ENCODE peak calls at places on chromosomes 13 and 19, in five cellular contexts. One of them, this sample, is unnamed.

GRCh38 chr13:42660367-42660965 is 86.5 kb downstream of the TNFSF11 start:
- DNase-seq in osteoblast: no peak
- DNase-seq in neuronal stem cell: no peak
- DNase-seq in iPS DF 6.9: no peak
- DNase-seq in testis: no peak
- DNase-seq in this sample: no peak

GRCh38 chr13:84737671-84738070 is 855.4 kb upstream of the SLITRK1 start:
- DNase-seq in osteoblast: no peak
- DNase-seq in iPS DF 6.9: no peak
- DNase-seq in testis: no peak
- DNase-seq in neuronal stem cell: no peak
- DNase-seq in this sample: no peak

GRCh38 chr19:6002591-6002990 is 24.7 kb upstream of the RANBP3 start:
- DNase-seq in osteoblast: peak; percentile 21
- DNase-seq in testis: no peak
- DNase-seq in neuronal stem cell: no peak
- DNase-seq in iPS DF 6.9: no peak
- DNase-seq in this sample: no peak

GRCh38 chr13:51532736-51533197 is 51.5 kb upstream of the WDFY2 start:
- DNase-seq in osteoblast: no peak
- DNase-seq in neuronal stem cell: no peak
- DNase-seq in iPS DF 6.9: no peak
- DNase-seq in testis: no peak
- DNase-seq in this sample: no peak

GRCh38 chr19:52941941-52942370 is 18.7 kb upstream of the ZNF888 start:
- DNase-seq in neuronal stem cell: no peak
- DNase-seq in iPS DF 6.9: no peak
- DNase-seq in testis: peak; percentile 28
- DNase-seq in osteoblast: peak; percentile 44
- DNase-seq in this sample: no peak

GRCh38 chr19:35004517-35005255 is 4.6 kb downstream of the GRAMD1A start:
- DNase-seq in neuronal stem cell: no peak
- DNase-seq in osteoblast: peak; percentile 73
- DNase-seq in testis: no peak
- DNase-seq in iPS DF 6.9: no peak
- DNase-seq in this sample: no peak

GRCh38 chr13:21058361-21058760 is 3.0 kb downstream of the LATS2 start:
- DNase-seq in osteoblast: peak; percentile 73
- DNase-seq in iPS DF 6.9: no peak
- DNase-seq in neuronal stem cell: no peak
- DNase-seq in testis: no peak
- DNase-seq in this sample: no peak

GRCh38 chr19:40213251-40213793 is 4.9 kb downstream of the TTC9B start:
- DNase-seq in testis: no peak
- DNase-seq in neuronal stem cell: no peak
- DNase-seq in iPS DF 6.9: no peak
- DNase-seq in osteoblast: peak; percentile 64
- DNase-seq in this sample: no peak

GRCh38 chr19:47760632-47760999 is 15.3 kb downstream of the NOP53 start:
- DNase-seq in neuronal stem cell: no peak
- DNase-seq in iPS DF 6.9: no peak
- DNase-seq in testis: no peak
- DNase-seq in osteoblast: no peak
- DNase-seq in this sample: no peak

GRCh38 chr19:37551123-37551993 is 43.2 kb downstream of the ZNF571 start:
- DNase-seq in neuronal stem cell: no peak
- DNase-seq in osteoblast: peak; percentile 96
- DNase-seq in iPS DF 6.9: peak; percentile 13
- DNase-seq in testis: peak; percentile 89
- DNase-seq in this sample: no peak

GRCh38 chr13:50282016-50282415 is 266.8 kb downstream of the KCNRG start:
- DNase-seq in osteoblast: no peak
- DNase-seq in testis: no peak
- DNase-seq in iPS DF 6.9: peak; percentile 18
- DNase-seq in neuronal stem cell: no peak
- DNase-seq in this sample: no peak

GRCh38 chr19:48726573-48726972 is 7.0 kb upstream of the MAMSTR start:
- DNase-seq in neuronal stem cell: no peak
- DNase-seq in iPS DF 6.9: no peak
- DNase-seq in osteoblast: no peak
- DNase-seq in testis: no peak
- DNase-seq in this sample: no peak

GRCh38 chr13:90868321-90868920 is 479.1 kb upstream of the MIR17HG start:
- DNase-seq in neuronal stem cell: peak; percentile 17
- DNase-seq in iPS DF 6.9: no peak
- DNase-seq in osteoblast: no peak
- DNase-seq in testis: peak; percentile 39
- DNase-seq in this sample: no peak

GRCh38 chr19:6204212-6204611 is 68.7 kb downstream of the ACSBG2 start:
- DNase-seq in iPS DF 6.9: no peak
- DNase-seq in testis: no peak
- DNase-seq in osteoblast: peak; percentile 76
- DNase-seq in neuronal stem cell: no peak
- DNase-seq in this sample: no peak

GRCh38 chr13:51237887-51238286 is 15.7 kb downstream of the FAM124A start:
- DNase-seq in testis: no peak
- DNase-seq in neuronal stem cell: no peak
- DNase-seq in iPS DF 6.9: no peak
- DNase-seq in osteoblast: no peak
- DNase-seq in this sample: no peak

GRCh38 chr19:4589579-4590410 is 30.3 kb upstream of the SEMA6B start:
- DNase-seq in osteoblast: peak; percentile 31
- DNase-seq in neuronal stem cell: no peak
- DNase-seq in testis: peak; percentile 37
- DNase-seq in iPS DF 6.9: no peak
- DNase-seq in this sample: no peak

GRCh38 chr19:13091400-13092161 is 11.1 kb downstream of the LYL1 start:
- DNase-seq in iPS DF 6.9: no peak
- DNase-seq in testis: peak; percentile 57
- DNase-seq in osteoblast: peak; percentile 99
- DNase-seq in neuronal stem cell: no peak
- DNase-seq in this sample: peak; percentile 77

GRCh38 chr13:51643114-51643881 is 59.0 kb downstream of the WDFY2 start:
- DNase-seq in neuronal stem cell: no peak
- DNase-seq in testis: no peak
- DNase-seq in iPS DF 6.9: no peak
- DNase-seq in osteoblast: peak; percentile 75
- DNase-seq in this sample: no peak

GRCh38 chr19:45498411-45499195 is at the start of gene PPM1N:
- DNase-seq in neuronal stem cell: no peak
- DNase-seq in testis: no peak
- DNase-seq in iPS DF 6.9: no peak
- DNase-seq in osteoblast: peak; percentile 88
- DNase-seq in this sample: no peak

GRCh38 chr19:57171551-57172081 is 4.3 kb upstream of the DUXA start:
- DNase-seq in iPS DF 6.9: no peak
- DNase-seq in osteoblast: peak; percentile 93
- DNase-seq in testis: peak; percentile 62
- DNase-seq in neuronal stem cell: peak; percentile 48
- DNase-seq in this sample: peak; percentile 0

GRCh38 chr19:4988770-4989251 is 19.9 kb downstream of the KDM4B start:
- DNase-seq in iPS DF 6.9: no peak
- DNase-seq in neuronal stem cell: peak; percentile 21
- DNase-seq in osteoblast: peak; percentile 95
- DNase-seq in testis: no peak
- DNase-seq in this sample: no peak

GRCh38 chr13:85417807-85418206 is 381.4 kb downstream of the SLITRK6 start:
- DNase-seq in neuronal stem cell: no peak
- DNase-seq in osteoblast: no peak
- DNase-seq in iPS DF 6.9: no peak
- DNase-seq in testis: no peak
- DNase-seq in this sample: no peak

GRCh38 chr19:23283925-23284324 is 33.7 kb upstream of the ZNF724 start:
- DNase-seq in osteoblast: no peak
- DNase-seq in neuronal stem cell: no peak
- DNase-seq in iPS DF 6.9: peak; percentile 70
- DNase-seq in testis: peak; percentile 48
- DNase-seq in this sample: peak; percentile 1

GRCh38 chr19:58196911-58197616 is 14.2 kb downstream of the ZNF274 start:
- DNase-seq in iPS DF 6.9: no peak
- DNase-seq in testis: no peak
- DNase-seq in osteoblast: no peak
- DNase-seq in neuronal stem cell: no peak
- DNase-seq in this sample: no peak

GRCh38 chr19:46622118-46622446 is 2.8 kb downstream of the PTGIR start:
- DNase-seq in iPS DF 6.9: no peak
- DNase-seq in osteoblast: no peak
- DNase-seq in testis: no peak
- DNase-seq in neuronal stem cell: no peak
- DNase-seq in this sample: no peak

GRCh38 chr13:50189450-50189849 is 174.2 kb downstream of the KCNRG start:
- DNase-seq in osteoblast: no peak
- DNase-seq in neuronal stem cell: no peak
- DNase-seq in iPS DF 6.9: no peak
- DNase-seq in testis: no peak
- DNase-seq in this sample: no peak

GRCh38 chr19:58346961-58347929 is 6.0 kb downstream of the A1BG start:
- DNase-seq in osteoblast: peak; percentile 95
- DNase-seq in iPS DF 6.9: no peak
- DNase-seq in testis: peak; percentile 65
- DNase-seq in neuronal stem cell: peak; percentile 73
- DNase-seq in this sample: peak; percentile 47

GRCh38 chr19:11196406-11197287 is 698 bp downstream of the KANK2 start:
- DNase-seq in neuronal stem cell: no peak
- DNase-seq in osteoblast: peak; percentile 99
- DNase-seq in iPS DF 6.9: no peak
- DNase-seq in testis: no peak
- DNase-seq in this sample: no peak

GRCh38 chr19:46902402-46902766 is 41.6 kb downstream of the ARHGAP35 start:
- DNase-seq in testis: no peak
- DNase-seq in iPS DF 6.9: no peak
- DNase-seq in osteoblast: peak; percentile 35
- DNase-seq in neuronal stem cell: no peak
- DNase-seq in this sample: no peak

GRCh38 chr13:30520571-30520970 is 54.8 kb upstream of the HMGB1 start:
- DNase-seq in osteoblast: peak; percentile 89
- DNase-seq in neuronal stem cell: no peak
- DNase-seq in iPS DF 6.9: no peak
- DNase-seq in testis: no peak
- DNase-seq in this sample: no peak

GRCh38 chr13:45174478-45174877 is 26.4 kb downstream of the KCTD4 start:
- DNase-seq in iPS DF 6.9: no peak
- DNase-seq in neuronal stem cell: no peak
- DNase-seq in testis: no peak
- DNase-seq in osteoblast: no peak
- DNase-seq in this sample: no peak

GRCh38 chr13:36789061-36789460 is 30.0 kb upstream of the RFXAP start:
- DNase-seq in iPS DF 6.9: no peak
- DNase-seq in osteoblast: no peak
- DNase-seq in testis: no peak
- DNase-seq in neuronal stem cell: no peak
- DNase-seq in this sample: no peak

GRCh38 chr13:41668130-41668757 is 210.9 kb downstream of the RGCC start:
- DNase-seq in iPS DF 6.9: peak; percentile 66
- DNase-seq in osteoblast: peak; percentile 88
- DNase-seq in testis: peak; percentile 64
- DNase-seq in neuronal stem cell: peak; percentile 69
- DNase-seq in this sample: peak; percentile 62

GRCh38 chr13:74197686-74198085 is 63.5 kb upstream of the KLF12 start:
- DNase-seq in neuronal stem cell: no peak
- DNase-seq in osteoblast: no peak
- DNase-seq in iPS DF 6.9: no peak
- DNase-seq in testis: no peak
- DNase-seq in this sample: no peak

GRCh38 chr13:111202149-111202548 is 87.0 kb downstream of the ARHGEF7 start:
- DNase-seq in iPS DF 6.9: no peak
- DNase-seq in neuronal stem cell: no peak
- DNase-seq in testis: no peak
- DNase-seq in osteoblast: no peak
- DNase-seq in this sample: no peak
- H3K27ac ChIP-seq in iPS DF 6.9: no peak overlapping the region
- H3K27ac ChIP-seq in neuronal stem cell: peak overlapping the region; percentile 49
- H3K27ac ChIP-seq in testis: no peak overlapping the region
- H3K27ac ChIP-seq in osteoblast: peak overlapping the region; percentile 72
- H3K27ac ChIP-seq in this sample: no peak overlapping the region

GRCh38 chr13:24272452-24273161 is 36.8 kb upstream of the C1QTNF9 start:
- DNase-seq in iPS DF 6.9: no peak
- DNase-seq in testis: peak; percentile 83
- DNase-seq in osteoblast: no peak
- DNase-seq in neuronal stem cell: no peak
- DNase-seq in this sample: no peak

GRCh38 chr13:24276310-24276709 is 33.1 kb upstream of the C1QTNF9 start:
- DNase-seq in neuronal stem cell: no peak
- DNase-seq in testis: no peak
- DNase-seq in osteoblast: no peak
- DNase-seq in iPS DF 6.9: no peak
- DNase-seq in this sample: no peak

GRCh38 chr13:24274452-24274971 is 34.9 kb upstream of the C1QTNF9 start:
- DNase-seq in osteoblast: no peak
- DNase-seq in neuronal stem cell: no peak
- DNase-seq in iPS DF 6.9: no peak
- DNase-seq in testis: peak; percentile 53
- DNase-seq in this sample: no peak

GRCh38 chr13:24273926-24274325 is 35.5 kb upstream of the C1QTNF9 start:
- DNase-seq in osteoblast: no peak
- DNase-seq in iPS DF 6.9: no peak
- DNase-seq in neuronal stem cell: no peak
- DNase-seq in testis: no peak
- DNase-seq in this sample: no peak

GRCh38 chr13:24275041-24275440 is 34.3 kb upstream of the C1QTNF9 start:
- DNase-seq in neuronal stem cell: no peak
- DNase-seq in osteoblast: no peak
- DNase-seq in iPS DF 6.9: no peak
- DNase-seq in testis: no peak
- DNase-seq in this sample: no peak
- H3K27ac ChIP-seq in neuronal stem cell: no peak overlapping the region
- H3K27ac ChIP-seq in osteoblast: no peak overlapping the region
- H3K27ac ChIP-seq in iPS DF 6.9: no peak overlapping the region
- H3K27ac ChIP-seq in testis: no peak overlapping the region
- H3K27ac ChIP-seq in this sample: peak overlapping the region; percentile 32

DNA sequence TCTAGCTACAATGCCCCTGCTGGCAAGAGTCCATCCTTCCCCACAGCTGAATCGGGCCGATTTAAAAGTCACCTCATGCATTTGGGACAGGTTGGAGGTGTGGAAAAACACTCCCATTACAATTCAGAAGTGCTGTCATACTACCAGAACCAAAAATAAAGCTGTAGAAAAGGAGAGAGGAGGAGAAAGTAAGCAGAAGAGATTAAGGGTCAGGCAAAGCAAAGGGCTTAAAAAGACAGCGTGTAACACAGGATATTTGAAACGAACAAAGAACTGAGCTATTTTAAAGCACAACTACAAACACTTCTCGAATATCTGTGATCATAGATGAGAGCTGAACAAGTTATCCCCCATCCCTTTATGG is 90.4 kb downstream of the FGF14 start:
- DNase-seq in testis: no peak
- DNase-seq in osteoblast: no peak
- DNase-seq in neuronal stem cell: no peak
- DNase-seq in iPS DF 6.9: no peak
- DNase-seq in this sample: no peak
- H3K27ac ChIP-seq in testis: no peak overlapping the region
- H3K27ac ChIP-seq in osteoblast: no peak overlapping the region
- H3K27ac ChIP-seq in neuronal stem cell: no peak overlapping the region
- H3K27ac ChIP-seq in iPS DF 6.9: no peak overlapping the region
- H3K27ac ChIP-seq in this sample: no peak overlapping the region

GRCh38 chr13:99657848-99658265 is 156.6 kb downstream of the TM9SF2 start:
- DNase-seq in iPS DF 6.9: no peak
- DNase-seq in testis: peak; percentile 64
- DNase-seq in neuronal stem cell: no peak
- DNase-seq in osteoblast: no peak
- DNase-seq in this sample: no peak
- H3K27ac ChIP-seq in iPS DF 6.9: no peak overlapping the region
- H3K27ac ChIP-seq in testis: peak overlapping the region; percentile 89
- H3K27ac ChIP-seq in neuronal stem cell: peak overlapping the region; percentile 92
- H3K27ac ChIP-seq in osteoblast: peak overlapping the region; percentile 41
- H3K27ac ChIP-seq in this sample: peak overlapping the region; percentile 52